ENCODE peak calls at places on chromosomes 2 and 18, in ten cellular contexts. One of them, this sample, is unnamed.

GRCh38 chr2:179443175-179443574 is 178.5 kb upstream of the SESTD1 start:
- DNase-seq in thoracic aorta: no peak
- DNase-seq in CD8-positive, alpha-beta T cell: no peak
- DNase-seq in GM20000: no peak
- DNase-seq in neural crest cell: no peak
- DNase-seq in endothelial cell: no peak
- DNase-seq in choroid plexus epithelial cell: no peak
- DNase-seq in left lung: no peak
- DNase-seq in fibroblast of the aortic adventitia: no peak
- DNase-seq in left ventricle myocardium inferior: peak; percentile 52
- DNase-seq in this sample: no peak

GRCh38 chr2:233801357-233802131 is 23.4 kb downstream of the MROH2A start:
- DNase-seq in thoracic aorta: no peak
- DNase-seq in CD8-positive, alpha-beta T cell: no peak
- DNase-seq in GM20000: no peak
- DNase-seq in neural crest cell: no peak
- DNase-seq in endothelial cell: no peak
- DNase-seq in choroid plexus epithelial cell: peak; percentile 11
- DNase-seq in left lung: no peak
- DNase-seq in fibroblast of the aortic adventitia: peak; percentile 12
- DNase-seq in left ventricle myocardium inferior: no peak
- DNase-seq in this sample: peak; percentile 45

GRCh38 chr2:237315881-237316225 is 98.1 kb downstream of the COL6A3 start:
- DNase-seq in thoracic aorta: no peak
- DNase-seq in CD8-positive, alpha-beta T cell: no peak
- DNase-seq in GM20000: no peak
- DNase-seq in neural crest cell: no peak
- DNase-seq in endothelial cell: no peak
- DNase-seq in choroid plexus epithelial cell: peak; percentile 65
- DNase-seq in left lung: no peak
- DNase-seq in fibroblast of the aortic adventitia: peak; percentile 91
- DNase-seq in left ventricle myocardium inferior: no peak
- DNase-seq in this sample: no peak

GRCh38 chr18:57469884-57470283 is 34.7 kb downstream of the ONECUT2 start:
- DNase-seq in thoracic aorta: no peak
- DNase-seq in CD8-positive, alpha-beta T cell: no peak
- DNase-seq in GM20000: no peak
- DNase-seq in neural crest cell: no peak
- DNase-seq in endothelial cell: no peak
- DNase-seq in choroid plexus epithelial cell: no peak
- DNase-seq in left lung: no peak
- DNase-seq in fibroblast of the aortic adventitia: no peak
- DNase-seq in left ventricle myocardium inferior: no peak
- DNase-seq in this sample: no peak

GRCh38 chr2:29587791-29588190 is 333.6 kb downstream of the ALK start:
- DNase-seq in thoracic aorta: no peak
- DNase-seq in CD8-positive, alpha-beta T cell: no peak
- DNase-seq in GM20000: no peak
- DNase-seq in neural crest cell: no peak
- DNase-seq in endothelial cell: no peak
- DNase-seq in choroid plexus epithelial cell: no peak
- DNase-seq in left lung: no peak
- DNase-seq in fibroblast of the aortic adventitia: peak; percentile 32
- DNase-seq in left ventricle myocardium inferior: no peak
- DNase-seq in this sample: no peak

GRCh38 chr2:119460076-119460475 is 28.4 kb downstream of the TMEM37 start:
- DNase-seq in thoracic aorta: no peak
- DNase-seq in CD8-positive, alpha-beta T cell: no peak
- DNase-seq in GM20000: no peak
- DNase-seq in neural crest cell: no peak
- DNase-seq in endothelial cell: no peak
- DNase-seq in choroid plexus epithelial cell: peak; percentile 29
- DNase-seq in left lung: no peak
- DNase-seq in fibroblast of the aortic adventitia: no peak
- DNase-seq in left ventricle myocardium inferior: no peak
- DNase-seq in this sample: no peak

GRCh38 chr2:54444503-54444902 is 11.6 kb upstream of the SPTBN1 start:
- DNase-seq in thoracic aorta: no peak
- DNase-seq in CD8-positive, alpha-beta T cell: no peak
- DNase-seq in GM20000: no peak
- DNase-seq in neural crest cell: no peak
- DNase-seq in endothelial cell: no peak
- DNase-seq in choroid plexus epithelial cell: no peak
- DNase-seq in left lung: no peak
- DNase-seq in fibroblast of the aortic adventitia: no peak
- DNase-seq in left ventricle myocardium inferior: peak; percentile 67
- DNase-seq in this sample: no peak

GRCh38 chr2:195009202-195009601 is 647.8 kb upstream of the SLC39A10 start:
- DNase-seq in thoracic aorta: no peak
- DNase-seq in CD8-positive, alpha-beta T cell: no peak
- DNase-seq in GM20000: no peak
- DNase-seq in neural crest cell: no peak
- DNase-seq in endothelial cell: no peak
- DNase-seq in choroid plexus epithelial cell: no peak
- DNase-seq in left lung: no peak
- DNase-seq in fibroblast of the aortic adventitia: no peak
- DNase-seq in left ventricle myocardium inferior: no peak
- DNase-seq in this sample: no peak

GRCh38 chr2:39780825-39781600 is 2.0 kb upstream of the THUMPD2 start:
- DNase-seq in thoracic aorta: no peak
- DNase-seq in CD8-positive, alpha-beta T cell: no peak
- DNase-seq in GM20000: peak; percentile 20
- DNase-seq in neural crest cell: no peak
- DNase-seq in endothelial cell: no peak
- DNase-seq in choroid plexus epithelial cell: peak; percentile 11
- DNase-seq in left lung: no peak
- DNase-seq in fibroblast of the aortic adventitia: no peak
- DNase-seq in left ventricle myocardium inferior: no peak
- DNase-seq in this sample: no peak

GRCh38 chr2:109528811-109529501 is 84.8 kb downstream of the SEPTIN10 start:
- DNase-seq in thoracic aorta: no peak
- DNase-seq in CD8-positive, alpha-beta T cell: no peak
- DNase-seq in GM20000: no peak
- DNase-seq in neural crest cell: no peak
- DNase-seq in endothelial cell: no peak
- DNase-seq in choroid plexus epithelial cell: no peak
- DNase-seq in left lung: no peak
- DNase-seq in fibroblast of the aortic adventitia: no peak
- DNase-seq in left ventricle myocardium inferior: no peak
- DNase-seq in this sample: no peak

GRCh38 chr2:177693658-177694334 is 301.2 kb downstream of the AGPS start:
- DNase-seq in thoracic aorta: no peak
- DNase-seq in CD8-positive, alpha-beta T cell: no peak
- DNase-seq in GM20000: no peak
- DNase-seq in neural crest cell: no peak
- DNase-seq in endothelial cell: no peak
- DNase-seq in choroid plexus epithelial cell: no peak
- DNase-seq in left lung: no peak
- DNase-seq in fibroblast of the aortic adventitia: peak; percentile 1
- DNase-seq in left ventricle myocardium inferior: no peak
- DNase-seq in this sample: no peak

GRCh38 chr2:20496069-20496468 is 49.2 kb downstream of the RHOB start:
- DNase-seq in thoracic aorta: no peak
- DNase-seq in CD8-positive, alpha-beta T cell: no peak
- DNase-seq in GM20000: no peak
- DNase-seq in neural crest cell: no peak
- DNase-seq in endothelial cell: no peak
- DNase-seq in choroid plexus epithelial cell: peak; percentile 36
- DNase-seq in left lung: no peak
- DNase-seq in fibroblast of the aortic adventitia: peak; percentile 54
- DNase-seq in left ventricle myocardium inferior: no peak
- DNase-seq in this sample: peak; percentile 69

GRCh38 chr2:217527586-217528202 is 475.1 kb downstream of the TNS1 start:
- DNase-seq in thoracic aorta: no peak
- DNase-seq in CD8-positive, alpha-beta T cell: no peak
- DNase-seq in GM20000: no peak
- DNase-seq in neural crest cell: no peak
- DNase-seq in endothelial cell: no peak
- DNase-seq in choroid plexus epithelial cell: no peak
- DNase-seq in left lung: no peak
- DNase-seq in fibroblast of the aortic adventitia: peak; percentile 66
- DNase-seq in left ventricle myocardium inferior: no peak
- DNase-seq in this sample: no peak

GRCh38 chr2:70140978-70141753 is 49.7 kb downstream of the C2orf42 start:
- DNase-seq in thoracic aorta: peak; percentile 37
- DNase-seq in CD8-positive, alpha-beta T cell: peak; percentile 46
- DNase-seq in GM20000: peak; percentile 72
- DNase-seq in neural crest cell: peak; percentile 25
- DNase-seq in endothelial cell: peak; percentile 43
- DNase-seq in choroid plexus epithelial cell: peak; percentile 57
- DNase-seq in left lung: peak; percentile 76
- DNase-seq in fibroblast of the aortic adventitia: peak; percentile 25
- DNase-seq in left ventricle myocardium inferior: no peak
- DNase-seq in this sample: peak; percentile 89

GRCh38 chr2:18885457-18885856 is 296.1 kb upstream of the NT5C1B start:
- DNase-seq in thoracic aorta: no peak
- DNase-seq in CD8-positive, alpha-beta T cell: no peak
- DNase-seq in GM20000: no peak
- DNase-seq in neural crest cell: no peak
- DNase-seq in endothelial cell: no peak
- DNase-seq in choroid plexus epithelial cell: no peak
- DNase-seq in left lung: no peak
- DNase-seq in fibroblast of the aortic adventitia: no peak
- DNase-seq in left ventricle myocardium inferior: no peak
- DNase-seq in this sample: no peak

GRCh38 chr2:18889565-18890332 is 300.4 kb upstream of the NT5C1B start:
- DNase-seq in thoracic aorta: no peak
- DNase-seq in CD8-positive, alpha-beta T cell: no peak
- DNase-seq in GM20000: no peak
- DNase-seq in neural crest cell: no peak
- DNase-seq in endothelial cell: no peak
- DNase-seq in choroid plexus epithelial cell: no peak
- DNase-seq in left lung: no peak
- DNase-seq in fibroblast of the aortic adventitia: peak; percentile 67
- DNase-seq in left ventricle myocardium inferior: no peak
- DNase-seq in this sample: no peak

DNA sequence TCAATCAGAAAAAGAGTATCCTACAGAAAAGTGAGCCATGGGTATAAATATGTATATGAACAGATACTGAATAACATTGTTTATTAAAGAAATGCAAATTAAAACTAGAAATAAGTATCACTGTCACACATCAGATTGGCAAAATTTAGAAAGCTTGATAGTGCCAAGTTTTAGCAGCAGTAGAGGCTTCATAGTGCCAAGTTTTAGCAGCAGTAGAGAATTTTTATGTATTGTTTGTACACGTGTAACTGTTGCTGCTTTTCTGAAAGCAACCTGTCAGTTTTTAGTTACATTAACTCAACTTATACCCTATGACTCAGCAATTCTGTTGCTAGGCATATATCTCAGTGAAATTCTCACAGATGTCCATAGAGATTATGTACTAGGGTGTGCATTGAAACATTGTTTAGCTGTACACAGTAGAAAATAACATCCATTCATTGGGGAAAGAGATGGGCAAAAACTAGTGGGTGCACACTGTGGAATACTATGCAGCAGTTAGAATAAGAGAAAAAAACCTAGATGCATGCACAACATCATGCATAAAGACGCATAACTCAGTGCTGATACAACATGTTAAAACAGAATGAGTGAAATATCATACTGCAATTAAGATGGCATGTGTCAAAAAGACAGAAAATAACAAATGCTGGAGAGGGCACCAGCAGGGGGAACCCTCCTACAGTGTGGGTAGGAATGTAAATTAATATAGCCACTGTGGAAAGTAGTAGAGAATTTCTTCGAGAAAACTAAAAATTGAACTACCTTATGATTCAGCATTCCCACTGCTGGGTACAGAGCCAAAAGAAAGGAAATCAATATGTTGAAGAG is 294.5 kb upstream of the NT5C1B start:
- DNase-seq in thoracic aorta: no peak
- DNase-seq in CD8-positive, alpha-beta T cell: no peak
- DNase-seq in GM20000: no peak
- DNase-seq in neural crest cell: no peak
- DNase-seq in endothelial cell: peak; percentile 20
- DNase-seq in choroid plexus epithelial cell: peak; percentile 55
- DNase-seq in left lung: no peak
- DNase-seq in fibroblast of the aortic adventitia: peak; percentile 35
- DNase-seq in left ventricle myocardium inferior: no peak
- DNase-seq in this sample: peak; percentile 54
- TF ChIP-seq CTCF in thoracic aorta: no peak
- TF ChIP-seq CTCF in CD8-positive, alpha-beta T cell: no peak
- TF ChIP-seq CTCF in GM20000: no peak
- TF ChIP-seq CTCF in neural crest cell: no peak
- TF ChIP-seq CTCF in endothelial cell: peak; percentile 38
- TF ChIP-seq CTCF in choroid plexus epithelial cell: peak; percentile 65
- TF ChIP-seq CTCF in left lung: no peak
- TF ChIP-seq CTCF in fibroblast of the aortic adventitia: peak; percentile 37
- TF ChIP-seq CTCF in left ventricle myocardium inferior: peak; percentile 47
- TF ChIP-seq CTCF in this sample: no peak

GRCh38 chr2:38462121-38462634 is 85.1 kb upstream of the ATL2 start:
- DNase-seq in thoracic aorta: no peak
- DNase-seq in CD8-positive, alpha-beta T cell: no peak
- DNase-seq in GM20000: no peak
- DNase-seq in neural crest cell: no peak
- DNase-seq in endothelial cell: no peak
- DNase-seq in choroid plexus epithelial cell: peak; percentile 99
- DNase-seq in left lung: peak; percentile 42
- DNase-seq in fibroblast of the aortic adventitia: peak; percentile 91
- DNase-seq in left ventricle myocardium inferior: no peak
- DNase-seq in this sample: peak; percentile 76
- TF ChIP-seq CTCF in thoracic aorta: no peak
- TF ChIP-seq CTCF in CD8-positive, alpha-beta T cell: no peak
- TF ChIP-seq CTCF in GM20000: no peak
- TF ChIP-seq CTCF in neural crest cell: no peak
- TF ChIP-seq CTCF in endothelial cell: no peak
- TF ChIP-seq CTCF in choroid plexus epithelial cell: no peak
- TF ChIP-seq CTCF in left lung: no peak
- TF ChIP-seq CTCF in fibroblast of the aortic adventitia: no peak
- TF ChIP-seq CTCF in left ventricle myocardium inferior: no peak
- TF ChIP-seq CTCF in this sample: no peak

GRCh38 chr2:26088038-26088643 is 54.3 kb downstream of the RAB10 start:
- DNase-seq in thoracic aorta: no peak
- DNase-seq in CD8-positive, alpha-beta T cell: no peak
- DNase-seq in GM20000: peak; percentile 40
- DNase-seq in neural crest cell: no peak
- DNase-seq in endothelial cell: peak; percentile 10
- DNase-seq in choroid plexus epithelial cell: peak; percentile 60
- DNase-seq in left lung: no peak
- DNase-seq in fibroblast of the aortic adventitia: peak; percentile 37
- DNase-seq in left ventricle myocardium inferior: no peak
- DNase-seq in this sample: peak; percentile 15
- TF ChIP-seq CTCF in thoracic aorta: peak; percentile 58
- TF ChIP-seq CTCF in CD8-positive, alpha-beta T cell: peak; percentile 69
- TF ChIP-seq CTCF in GM20000: peak; percentile 62
- TF ChIP-seq CTCF in neural crest cell: peak; percentile 75
- TF ChIP-seq CTCF in endothelial cell: peak; percentile 63
- TF ChIP-seq CTCF in choroid plexus epithelial cell: peak; percentile 80
- TF ChIP-seq CTCF in left lung: peak; percentile 63
- TF ChIP-seq CTCF in fibroblast of the aortic adventitia: peak; percentile 81
- TF ChIP-seq CTCF in left ventricle myocardium inferior: peak; percentile 86
- TF ChIP-seq CTCF in this sample: peak; percentile 29

DNA sequence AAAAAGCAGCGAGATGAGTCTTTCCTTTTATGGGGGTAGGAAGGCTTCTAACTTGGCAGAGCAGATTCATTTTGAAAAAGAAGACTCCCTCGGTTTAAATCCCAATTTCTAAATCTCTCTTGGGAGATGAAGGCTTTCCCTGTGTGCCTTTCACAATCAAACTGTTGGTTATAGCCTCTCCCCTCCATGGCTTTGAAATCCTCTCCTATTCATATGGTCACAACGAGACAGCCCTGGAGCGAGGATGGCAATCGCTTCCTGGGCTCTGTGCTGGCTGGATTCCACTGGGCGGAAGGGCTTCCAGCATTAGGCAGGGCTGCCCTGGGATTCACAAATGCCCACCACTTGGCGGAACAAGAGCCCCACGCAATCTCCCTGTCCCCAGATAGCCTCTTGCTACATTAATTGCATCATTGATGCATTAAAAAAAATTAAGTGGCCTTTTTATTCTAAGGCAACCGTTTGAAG is 1.6 kb downstream of the CAVIN2 start:
- DNase-seq in thoracic aorta: no peak
- DNase-seq in CD8-positive, alpha-beta T cell: no peak
- DNase-seq in GM20000: no peak
- DNase-seq in neural crest cell: no peak
- DNase-seq in endothelial cell: no peak
- DNase-seq in choroid plexus epithelial cell: peak; percentile 40
- DNase-seq in left lung: no peak
- DNase-seq in fibroblast of the aortic adventitia: peak; percentile 51
- DNase-seq in left ventricle myocardium inferior: peak; percentile 66
- DNase-seq in this sample: no peak
- TF ChIP-seq CTCF in thoracic aorta: no peak
- TF ChIP-seq CTCF in CD8-positive, alpha-beta T cell: no peak
- TF ChIP-seq CTCF in GM20000: no peak
- TF ChIP-seq CTCF in neural crest cell: no peak
- TF ChIP-seq CTCF in endothelial cell: no peak
- TF ChIP-seq CTCF in choroid plexus epithelial cell: no peak
- TF ChIP-seq CTCF in left lung: no peak
- TF ChIP-seq CTCF in fibroblast of the aortic adventitia: no peak
- TF ChIP-seq CTCF in left ventricle myocardium inferior: no peak
- TF ChIP-seq CTCF in this sample: no peak

This sample was measured in Calu3.